ENCODE peak calls at places on chromosomes 12 and 14, in nine cellular contexts. I, Q, Z, D, V, J, O, E and S are unnamed samples.

GRCh38 chr14:21105095-21105494 is 4.2 kb downstream of the TMEM253 start:
- DNase-seq in D (no peak), I (no peak), J (no peak), E (no peak), Q (no peak), Z (no peak), V (no peak), O (no peak), S (no peak)

GRCh38 chr14:64998455-64998931 is 11.8 kb downstream of the FNTB start:
- DNase-seq in Z (no peak), O (no peak), I (no peak), E (no peak), D (no peak), V (no peak), J (no peak), Q (no peak), S (no peak)

GRCh38 chr12:28602760-28603638 is 412.7 kb downstream of the CCDC91 start:
- DNase-seq in Q (no peak), O (no peak), E (no peak), J (no peak), D (no peak), I (no peak), Z (no peak), V (no peak), S (no peak)

GRCh38 chr12:168201-168600 is 45.8 kb downstream of the SLC6A12 start:
- DNase-seq in I (no peak), Z (no peak), V (no peak), J (no peak), E (no peak), D (no peak), O (no peak), Q (no peak), S (no peak)

GRCh38 chr12:11059784-11060183 is 2.3 kb downstream of the TAS2R46 start:
- DNase-seq in I (no peak), V (no peak), E (no peak), J (no peak), O (no peak), Z (no peak), Q (no peak), D (no peak), S (no peak)

GRCh38 chr12:80641936-80642335 is 65.5 kb upstream of the MYF6 start:
- DNase-seq in Z (no peak), J (no peak), O (no peak), D (no peak), V (no peak), I (no peak), E (no peak), Q (no peak), S (no peak)

GRCh38 chr14:74569826-74570591 is 42.0 kb downstream of the LTBP2 start:
- DNase-seq in Z (no peak), J (no peak), D (no peak), V (no peak), E (no peak), I (no peak), Q (no peak), O (peak; percentile 12), S (no peak)

GRCh38 chr14:102088012-102088792 is 1.4 kb upstream of the HSP90AA1 start:
- DNase-seq in O (no peak), E (no peak), V (peak; percentile 20), J (peak; percentile 84), Q (peak; percentile 51), Z (peak; percentile 79), D (peak; percentile 56), I (peak; percentile 80), S (peak; percentile 62)

GRCh38 chr12:72268386-72268785 is 3.8 kb upstream of the TRHDE start:
- DNase-seq in I (no peak), J (no peak), Z (no peak), O (no peak), V (no peak), Q (no peak), E (no peak), D (no peak), S (no peak)

GRCh38 chr12:67826946-67827719 is 162.1 kb upstream of the IFNG-AS1 start:
- DNase-seq in Z (no peak), V (no peak), O (no peak), I (no peak), D (peak; percentile 14), J (no peak), Q (no peak), E (no peak), S (no peak)

GRCh38 chr14:67766035-67766680 is 50.2 kb downstream of the ZFYVE26 start:
- DNase-seq in J (no peak), I (no peak), D (peak; percentile 14), Z (no peak), O (no peak), Q (no peak), E (no peak), V (no peak), S (peak; percentile 13)

GRCh38 chr12:18967814-18968213 is 161.7 kb upstream of the PLEKHA5 start:
- DNase-seq in V (no peak), E (no peak), Q (no peak), Z (no peak), O (no peak), D (no peak), J (no peak), I (no peak), S (no peak)

GRCh38 chr12:1908758-1909157 is 9.7 kb downstream of the CACNA2D4 start:
- DNase-seq in O (no peak), E (no peak), Z (no peak), J (no peak), V (no peak), I (no peak), D (no peak), Q (no peak), S (no peak)

GRCh38 chr12:108643941-108644742 is 10.4 kb upstream of the SELPLG start:
- DNase-seq in J (no peak), Q (no peak), V (peak; percentile 53), I (peak; percentile 80), O (no peak), Z (peak; percentile 83), E (no peak), D (no peak), S (peak; percentile 58)

GRCh38 chr12:12499909-12500604 is 62.6 kb downstream of the DUSP16 start:
- DNase-seq in V (no peak), Z (no peak), J (peak; percentile 21), O (no peak), E (no peak), I (no peak), D (no peak), Q (no peak), S (no peak)
- H3K4me1 ChIP-seq in V (peaks cover 29% of the 10 kb centered on the region), Z (no peaks in the 10 kb centered on the region), J (peaks cover 33% of the 10 kb centered on the region), O (peaks cover 11% of the 10 kb centered on the region), E (peaks cover 16% of the 10 kb centered on the region), I (no peaks in the 10 kb centered on the region), D (peaks cover under 1% of the 10 kb centered on the region), Q (peaks cover 13% of the 10 kb centered on the region), S (peaks cover 62% of the 10 kb centered on the region)

DNA sequence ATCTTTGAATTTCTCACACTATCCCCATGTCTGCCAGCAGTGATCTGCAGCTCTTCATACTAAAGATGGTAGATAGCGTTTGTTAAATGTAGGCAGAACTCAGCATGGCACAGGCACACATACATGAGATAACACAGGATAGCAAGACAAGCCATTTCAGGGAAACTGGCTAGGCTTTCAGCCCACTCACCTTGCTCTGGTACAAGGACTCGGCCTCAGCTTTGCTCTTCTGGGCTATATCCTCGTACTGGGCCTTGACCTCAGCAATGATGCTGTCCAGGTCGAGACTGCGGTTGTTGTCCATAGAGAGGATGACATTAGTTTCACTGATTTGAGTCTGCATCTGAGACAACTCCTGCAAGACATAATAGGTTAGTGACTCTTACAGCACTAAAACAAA is 3.1 kb downstream of the KRT1 start:
- DNase-seq in Z (no peak), J (no peak), O (no peak), E (no peak), D (no peak), I (no peak), Q (no peak), V (no peak), S (no peak)
- H3K36me3 ChIP-seq in Z (no peaks in the 10 kb centered on the region), J (no peaks in the 10 kb centered on the region), O (no peaks in the 10 kb centered on the region), E (no peaks in the 10 kb centered on the region), D (no peaks in the 10 kb centered on the region), I (no peaks in the 10 kb centered on the region), Q (no peaks in the 10 kb centered on the region), V (no peaks in the 10 kb centered on the region), S (no peaks in the 10 kb centered on the region)

DNA sequence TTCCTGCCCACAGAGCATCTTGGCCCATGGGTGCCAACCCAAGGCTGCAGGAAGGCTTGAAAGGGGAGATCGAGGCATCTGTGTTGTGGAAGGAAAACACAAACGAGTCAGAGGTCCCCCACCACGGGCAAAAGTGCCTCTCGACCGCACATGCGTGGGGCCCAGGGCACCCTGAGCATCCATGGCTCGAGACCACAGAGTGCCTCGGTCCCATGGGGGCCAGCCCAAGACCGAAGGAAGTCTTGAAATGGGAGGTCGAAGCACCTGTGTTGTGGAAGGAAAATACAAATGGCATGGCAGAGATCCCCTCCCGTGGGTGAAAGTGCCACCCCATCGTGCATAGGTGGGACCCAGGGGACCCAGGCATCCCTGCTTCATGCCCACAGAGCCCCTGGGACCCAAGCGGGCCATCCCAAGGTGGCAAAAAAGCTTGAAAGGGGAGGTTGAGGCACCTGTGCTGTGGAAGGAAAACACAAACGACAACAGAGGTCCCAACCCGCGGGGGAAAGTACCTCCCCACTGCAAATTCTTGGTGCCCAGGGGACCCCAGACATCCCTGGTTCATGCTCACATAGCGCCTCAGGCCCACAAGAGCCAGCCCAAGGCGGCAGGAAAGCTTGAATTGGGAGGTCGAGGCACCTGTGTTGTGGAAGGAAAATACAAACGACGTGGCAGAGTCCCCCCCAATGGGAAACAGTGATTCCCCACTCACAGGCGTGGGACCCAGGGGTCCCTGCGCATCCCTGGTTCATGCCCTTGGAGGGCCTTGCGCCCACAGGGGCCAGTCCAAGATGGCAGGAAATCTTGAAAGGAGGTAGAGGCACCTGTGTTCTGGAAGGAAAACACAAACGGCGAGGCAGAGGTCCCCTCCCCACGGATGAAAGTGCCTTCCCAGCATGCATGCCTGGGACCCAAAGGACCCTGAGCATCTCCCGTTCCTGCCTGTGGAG is 373.0 kb downstream of the ALG10 start:
- DNase-seq in Q (peak; percentile 1), Z (peak; percentile 49), J (no peak), E (peak; percentile 7), V (peak; percentile 1), O (no peak), D (peak; percentile 1), I (peak; percentile 46), S (peak; percentile 10)
- TF ChIP-seq CTCF in Q (no peak), Z (no peak), J (no peak), E (no peak), V (no peak), O (no peak), D (no peak), I (no peak), S (no peak)

GRCh38 chr14:100423421-100424010 is 100.4 kb downstream of the SLC25A47 start:
- DNase-seq in I (no peak), Z (no peak), V (no peak), J (no peak), O (no peak), Q (no peak), E (peak; percentile 77), D (no peak), S (peak; percentile 82)

GRCh38 chr14:100426331-100426730 is 103.2 kb downstream of the SLC25A47 start:
- DNase-seq in E (no peak), O (no peak), D (no peak), J (no peak), Q (no peak), I (peak; percentile 24), Z (no peak), V (no peak), S (no peak)

GRCh38 chr14:100424504-100425453 is 101.6 kb downstream of the SLC25A47 start:
- DNase-seq in I (peak; percentile 59), D (peak; percentile 50), E (no peak), Z (no peak), O (no peak), Q (no peak), J (no peak), V (no peak), S (no peak)

GRCh38 chr14:100427166-100427565 is 104.0 kb downstream of the SLC25A47 start:
- DNase-seq in Q (no peak), E (no peak), D (no peak), O (no peak), J (no peak), I (peak; percentile 37), V (no peak), Z (no peak), S (no peak)

GRCh38 chr14:100425454-100425814 is 102.3 kb downstream of the SLC25A47 start:
- DNase-seq in D (no peak), Q (no peak), E (no peak), J (no peak), Z (no peak), I (peak; percentile 42), O (no peak), V (no peak), S (no peak)
- H3K4me1 ChIP-seq in D (peaks cover 17% of the 10 kb centered on the region), Q (no peaks in the 10 kb centered on the region), E (peaks cover 84% of the 10 kb centered on the region), J (peaks cover 11% of the 10 kb centered on the region), Z (no peaks in the 10 kb centered on the region), I (no peaks in the 10 kb centered on the region), O (peaks cover 21% of the 10 kb centered on the region), V (no peaks in the 10 kb centered on the region), S (peaks cover 21% of the 10 kb centered on the region)